ENCODE peak calls at places on chromosome 4, in four cellular contexts. E is transverse colon, X is suprapubic skin, G is bronchial epithelial cell. C is an unnamed sample.
A peak's percentile ranks its signal among the peaks of the same experiment; 100 is the strongest.

GRCh38 chr4:17027495-17027894 is 129.1 kb upstream of the LDB2 start:
- DNase-seq in X (no peak), G (peak; percentile 97), E (no peak), C (peak; percentile 96)

GRCh38 chr4:187158003-187158402 is 434.3 kb upstream of the FAT1 start:
- DNase-seq in E (no peak), X (no peak), G (no peak), C (no peak)

GRCh38 chr4:25805255-25805860 is 57.4 kb downstream of the SEL1L3 start:
- DNase-seq in G (no peak), E (no peak), X (peak; percentile 2), C (no peak)

GRCh38 chr4:186765673-186766546 is 42.3 kb upstream of the FAT1 start:
- DNase-seq in G (no peak), X (no peak), E (peak; percentile 76), C (peak; percentile 74)

GRCh38 chr4:180617203-180617602 is 1626.0 kb upstream of the TENM3 start:
- DNase-seq in G (no peak), E (no peak), X (no peak), C (no peak)

GRCh38 chr4:184949020-184949419 is 69.3 kb upstream of the HELT start:
- DNase-seq in G (no peak), E (no peak), X (no peak), C (no peak)

GRCh38 chr4:32136081-32136787 is 1416.1 kb downstream of the PCDH7 start:
- DNase-seq in X (no peak), E (no peak), G (peak; percentile 98), C (peak; percentile 98)

GRCh38 chr4:80685219-80685618 is 345.3 kb upstream of the BMP3 start:
- DNase-seq in G (no peak), X (no peak), E (no peak), C (no peak)

DNA sequence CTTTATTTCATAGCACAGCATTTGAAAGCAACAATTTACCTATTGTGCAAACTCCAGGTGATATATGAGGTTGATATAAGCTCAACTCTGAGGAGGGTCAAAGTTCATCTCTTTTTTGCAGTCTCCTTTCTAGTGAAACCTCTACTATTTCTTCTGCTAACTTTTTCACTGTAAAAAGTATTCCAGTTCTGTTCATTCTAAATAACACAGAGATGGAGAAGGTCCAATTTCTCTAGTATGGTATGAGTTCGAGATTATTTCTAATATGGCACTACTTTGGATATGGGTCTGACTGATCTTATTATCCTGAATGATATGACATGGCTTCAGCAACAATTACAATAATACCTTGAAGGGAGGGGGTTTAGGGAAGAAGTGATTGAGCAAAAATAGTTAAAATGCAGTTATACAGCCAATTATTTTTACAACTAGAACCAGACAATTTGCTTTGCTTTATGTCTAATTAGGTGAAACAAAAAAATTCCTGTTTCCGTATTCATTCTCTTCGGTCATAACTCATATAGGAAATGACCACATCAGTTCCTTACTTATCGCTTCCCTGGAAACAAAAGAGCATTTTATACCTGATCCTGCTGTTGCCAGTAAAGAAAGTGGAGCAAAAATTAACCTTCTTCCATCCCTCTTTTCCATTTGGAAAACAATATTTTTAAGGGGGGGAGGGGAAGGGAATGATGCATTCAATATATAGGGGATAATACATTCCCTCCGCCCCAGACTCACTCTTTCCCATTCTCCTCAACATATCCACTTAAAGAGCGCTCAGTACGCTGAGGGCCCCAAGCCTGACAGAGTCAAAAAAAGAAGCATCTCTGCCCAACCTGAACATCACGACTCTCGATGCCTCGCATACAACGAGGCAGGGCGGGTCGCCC is 1.0 kb downstream of the TBC1D9 start:
- DNase-seq in G (peak; percentile 33), E (no peak), X (no peak), C (no peak)
- H3K4me3 ChIP-seq in G (peak overlapping the region; percentile 88), E (peak overlapping the region; percentile 95), X (peak overlapping the region; percentile 94), C (peak overlapping the region; percentile 70)

DNA sequence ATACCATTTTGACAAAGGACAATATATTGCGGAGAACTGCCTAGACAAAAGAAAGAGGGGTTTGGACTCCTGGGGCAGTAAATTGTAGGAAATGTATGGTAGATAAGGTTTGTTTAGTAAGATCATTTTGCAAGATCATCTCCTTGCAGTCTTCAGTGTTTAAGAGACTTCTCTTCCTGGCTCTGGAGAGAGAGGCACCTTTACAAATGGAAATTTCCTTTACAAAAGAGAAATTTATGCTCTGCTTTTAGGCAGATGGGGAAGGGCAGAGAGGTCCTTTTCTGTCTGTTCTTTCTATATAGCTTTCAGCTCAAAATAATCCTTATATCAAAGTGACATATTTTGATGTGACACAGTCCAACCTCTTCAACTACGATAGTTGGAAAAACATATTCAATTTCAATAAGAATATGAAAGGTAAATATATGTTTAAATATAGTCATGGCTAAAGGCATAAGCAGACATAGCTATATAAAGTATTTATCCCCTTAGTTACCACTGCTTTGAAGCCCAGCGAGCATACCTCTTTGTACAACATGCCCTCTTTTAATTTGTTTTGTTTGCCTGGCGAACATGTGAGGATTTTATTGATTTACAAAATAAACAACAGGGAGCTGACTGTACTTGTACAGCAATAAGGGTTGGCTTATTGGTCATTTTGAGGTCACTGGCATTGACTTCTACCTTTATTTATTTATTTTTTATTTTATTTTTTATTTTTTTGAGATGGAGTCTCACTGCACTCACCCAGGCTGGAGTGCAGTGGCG is 65.2 kb downstream of the TRIM2 start:
- DNase-seq in G (no peak), E (no peak), X (no peak), C (no peak)
- H3K4me3 ChIP-seq in G (no peak overlapping the region), E (no peak overlapping the region), X (no peak overlapping the region), C (no peak overlapping the region)

GRCh38 chr4:127967141-127967775 is 2.1 kb downstream of the ABHD18 start:
- DNase-seq in E (no peak), X (no peak), G (no peak), C (peak; percentile 16)
- H3K4me3 ChIP-seq in E (no peak overlapping the region), X (no peak overlapping the region), G (no peak overlapping the region), C (no peak overlapping the region)

DNA sequence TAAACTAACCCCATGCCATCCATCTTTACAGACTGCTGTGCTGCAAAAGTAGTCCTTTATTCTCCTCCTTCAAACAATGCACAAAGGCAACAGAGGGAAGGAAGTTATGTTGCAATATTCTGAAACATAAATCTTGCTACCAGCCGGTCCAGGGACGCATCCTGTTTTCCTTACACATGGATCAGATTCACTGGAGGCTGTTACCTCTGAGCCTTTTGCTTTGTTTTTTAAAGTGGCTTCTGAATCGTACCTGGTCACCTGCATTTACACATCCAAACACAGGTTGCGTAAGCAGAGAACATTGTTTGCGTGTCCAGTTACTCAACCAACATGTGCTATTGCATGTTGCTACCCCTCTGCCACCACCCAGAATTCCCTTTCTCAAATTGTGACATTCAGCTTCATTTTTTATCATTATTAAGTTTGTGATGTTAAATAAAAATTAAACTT is 8.8 kb downstream of the PPARGC1A start:
- DNase-seq in X (no peak), G (peak; percentile 81), E (no peak), C (peak; percentile 69)
- H3K4me3 ChIP-seq in X (no peak overlapping the region), G (no peak overlapping the region), E (no peak overlapping the region), C (no peak overlapping the region)

DNA sequence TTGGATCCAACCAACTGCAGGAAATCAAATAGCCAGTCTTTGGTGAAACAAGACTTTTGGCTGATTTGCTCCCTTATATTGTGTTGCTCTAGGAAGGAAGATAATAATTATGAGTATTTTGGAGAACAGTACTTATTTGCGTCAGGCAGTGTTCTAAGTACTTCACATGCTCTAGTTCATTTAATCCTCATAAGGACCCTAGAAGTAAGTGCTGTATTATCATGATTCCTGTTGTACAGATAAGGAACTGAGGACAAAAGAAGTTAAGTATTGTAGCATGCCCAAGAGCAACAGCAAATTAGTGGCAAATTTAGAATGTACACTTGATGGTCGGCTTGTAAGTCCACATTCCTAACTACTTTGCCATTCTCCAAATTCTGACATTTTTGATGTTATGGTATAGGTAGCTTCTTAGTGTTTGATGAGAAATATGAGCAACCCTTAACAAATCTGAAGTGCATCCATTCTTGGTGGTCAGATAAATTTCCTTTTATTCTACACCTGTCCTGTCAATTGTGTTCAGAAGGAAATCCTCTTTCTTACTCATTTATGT is 72.0 kb downstream of the SPRY1 start:
- DNase-seq in X (no peak), G (no peak), E (no peak), C (no peak)
- H3K4me3 ChIP-seq in X (no peak overlapping the region), G (no peak overlapping the region), E (no peak overlapping the region), C (no peak overlapping the region)

GRCh38 chr4:8157944-8158709 is 486 bp downstream of the ABLIM2 start:
- DNase-seq in X (no peak), G (no peak), E (peak; percentile 16), C (no peak)

GRCh38 chr4:8156617-8157016 is 2.0 kb downstream of the ABLIM2 start:
- DNase-seq in X (no peak), G (no peak), E (no peak), C (no peak)

GRCh38 chr4:8158710-8159521 is at the start of gene ABLIM2:
- DNase-seq in G (peak; percentile 88), X (peak; percentile 98), E (peak; percentile 99), C (peak; percentile 98)

GRCh38 chr4:8155660-8156421 is 2.8 kb downstream of the ABLIM2 start:
- DNase-seq in G (no peak), E (no peak), X (no peak), C (no peak)

GRCh38 chr4:8157496-8157895 is 1.1 kb downstream of the ABLIM2 start:
- DNase-seq in G (no peak), E (no peak), X (no peak), C (no peak)
- H3K4me3 ChIP-seq in G (no peak overlapping the region), E (peak overlapping the region; percentile 91), X (peak overlapping the region; percentile 76), C (no peak overlapping the region)

GRCh38 chr4:83171640-83172039 is 57.1 kb upstream of the PLAC8 start:
- DNase-seq in E (no peak), X (no peak), G (no peak), C (no peak)

GRCh38 chr4:83172371-83172770 is 57.8 kb upstream of the PLAC8 start:
- DNase-seq in E (no peak), X (no peak), G (no peak), C (no peak)

GRCh38 chr4:83177182-83177581 is 62.7 kb upstream of the PLAC8 start:
- DNase-seq in X (no peak), G (no peak), E (no peak), C (no peak)

GRCh38 chr4:83178029-83178428 is 63.5 kb upstream of the PLAC8 start:
- DNase-seq in X (no peak), G (no peak), E (no peak), C (no peak)

GRCh38 chr4:83174844-83175414 is 60.4 kb upstream of the PLAC8 start:
- DNase-seq in G (no peak), X (no peak), E (no peak), C (no peak)
- H3K4me3 ChIP-seq in G (no peak overlapping the region), X (no peak overlapping the region), E (no peak overlapping the region), C (no peak overlapping the region)